ENCODE peak calls at places on chromosomes 16 and 17, in ten cellular contexts. B is effector memory CD8-positive, alpha-beta T cell; X is GM12878; Q is stimulated activated naive CD8-positive, alpha-beta T cell treated with anti-CD3 and anti-CD28 coated beads, Interleukin-15, amount 100 ng/mL, for 72 hours; T is left colon; M is K562; Y is CD8-positive, alpha-beta T cell; K is A549; R is sciatic nerve; C is aorta. V is an unnamed sample.

GRCh38 chr16:89476811-89477261 is 13.5 kb downstream of the ANKRD11 start:
- ATAC-seq in B (peak), X (peak), Q (peak), T (no peak), M (no peak), Y (peak), K (no peak), R (no peak), C (no peak), V (peak)

GRCh38 chr16:67443299-67443698 is 12.4 kb downstream of the HSD11B2 start:
- ATAC-seq in B (no peak), X (no peak), Q (no peak), T (no peak), M (no peak), Y (no peak), K (no peak), R (peak), C (peak), V (no peak)

GRCh38 chr17:35028531-35029262 is 34.8 kb downstream of the RFFL start:
- ATAC-seq in B (no peak), X (peak), Q (no peak), T (peak), M (peak), Y (no peak), K (peak), R (no peak), C (no peak), V (peak)

GRCh38 chr17:47276868-47277267 is 23.2 kb downstream of the ITGB3 start:
- ATAC-seq in B (no peak), X (no peak), Q (no peak), T (peak), M (no peak), Y (no peak), K (peak), R (peak), C (peak), V (no peak)

GRCh38 chr16:66844342-66845079 is at the start of gene CA7:
- ATAC-seq in B (no peak), X (no peak), Q (peak), T (peak), M (no peak), Y (peak), K (peak), R (no peak), C (no peak), V (no peak)

GRCh38 chr17:77824780-77825280 is 133.7 kb upstream of the TNRC6C start:
- ATAC-seq in B (no peak), X (no peak), Q (no peak), T (no peak), M (no peak), Y (no peak), K (no peak), R (no peak), C (no peak), V (no peak)

GRCh38 chr16:15735610-15736009 is 85.6 kb downstream of the NDE1 start:
- ATAC-seq in B (no peak), X (no peak), Q (no peak), T (no peak), M (no peak), Y (no peak), K (no peak), R (no peak), C (no peak), V (no peak)

GRCh38 chr17:40560592-40561293 is 4.5 kb downstream of the CCR7 start:
- ATAC-seq in B (peak), X (peak), Q (peak), T (no peak), M (peak), Y (peak), K (no peak), R (peak), C (peak), V (peak)

GRCh38 chr16:70708381-70709253 is 22.8 kb upstream of the MTSS2 start:
- ATAC-seq in B (no peak), X (no peak), Q (no peak), T (no peak), M (no peak), Y (no peak), K (no peak), R (no peak), C (no peak), V (no peak)

GRCh38 chr16:11152205-11152604 is 103.8 kb downstream of the SOCS1 start:
- ATAC-seq in B (no peak), X (no peak), Q (no peak), T (no peak), M (peak), Y (no peak), K (no peak), R (no peak), C (no peak), V (no peak)

GRCh38 chr17:68377771-68378201 is 79.5 kb downstream of the WIPI1 start:
- ATAC-seq in B (no peak), X (no peak), Q (no peak), T (no peak), M (no peak), Y (no peak), K (no peak), R (no peak), C (no peak), V (no peak)

GRCh38 chr17:48818361-48818841 is 1.4 kb upstream of the TTLL6 start:
- ATAC-seq in B (no peak), X (no peak), Q (no peak), T (no peak), M (no peak), Y (no peak), K (no peak), R (no peak), C (no peak), V (no peak)

GRCh38 chr17:66441012-66441703 is 138.7 kb downstream of the PRKCA start:
- ATAC-seq in B (no peak), X (peak), Q (no peak), T (no peak), M (no peak), Y (no peak), K (no peak), R (no peak), C (no peak), V (no peak)

GRCh38 chr16:87457724-87458423 is 35.0 kb downstream of the ZCCHC14 start:
- ATAC-seq in B (peak), X (peak), Q (peak), T (peak), M (no peak), Y (no peak), K (no peak), R (peak), C (no peak), V (peak)

GRCh38 chr16:77574867-77575619 is 140.2 kb upstream of the ADAMTS18 start:
- ATAC-seq in B (no peak), X (no peak), Q (no peak), T (no peak), M (no peak), Y (no peak), K (no peak), R (peak), C (peak), V (no peak)

GRCh38 chr16:55061126-55061525 is 130.5 kb downstream of the IRX5 start:
- ATAC-seq in B (no peak), X (no peak), Q (no peak), T (no peak), M (no peak), Y (no peak), K (no peak), R (no peak), C (no peak), V (no peak)

GRCh38 chr16:21666772-21667171 is 3.0 kb downstream of the OTOA start:
- ATAC-seq in B (no peak), X (no peak), Q (no peak), T (no peak), M (no peak), Y (no peak), K (no peak), R (no peak), C (no peak), V (no peak)

GRCh38 chr17:8119575-8120519 is 1.5 kb upstream of the ALOXE3 start:
- ATAC-seq in B (peak), X (peak), Q (peak), T (peak), M (peak), Y (peak), K (peak), R (peak), C (peak), V (peak)

GRCh38 chr17:4802228-4802627 is at the start of gene C17orf114:
- ATAC-seq in B (no peak), X (no peak), Q (no peak), T (no peak), M (no peak), Y (no peak), K (no peak), R (no peak), C (no peak), V (no peak)

GRCh38 chr16:8899709-8900317 is 17.7 kb downstream of the LITAFD start:
- ATAC-seq in B (no peak), X (peak), Q (no peak), T (no peak), M (no peak), Y (no peak), K (no peak), R (no peak), C (no peak), V (no peak)

GRCh38 chr17:49108318-49108717 is 24.3 kb upstream of the B4GALNT2 start:
- ATAC-seq in B (no peak), X (no peak), Q (no peak), T (no peak), M (no peak), Y (no peak), K (peak), R (no peak), C (no peak), V (no peak)

GRCh38 chr17:82909322-82909904 is 69.6 kb upstream of the ZNF750 start:
- ATAC-seq in B (peak), X (no peak), Q (peak), T (peak), M (peak), Y (peak), K (no peak), R (no peak), C (no peak), V (no peak)

GRCh38 chr17:72920513-72920912 is 172.0 kb downstream of the SLC39A11 start:
- ATAC-seq in B (no peak), X (no peak), Q (no peak), T (no peak), M (no peak), Y (no peak), K (no peak), R (no peak), C (no peak), V (no peak)

GRCh38 chr16:71854369-71854948 is 8.7 kb downstream of the ATXN1L start:
- ATAC-seq in B (no peak), X (no peak), Q (no peak), T (no peak), M (no peak), Y (no peak), K (no peak), R (no peak), C (no peak), V (no peak)

GRCh38 chr17:3571043-3571900 is 13.7 kb upstream of the TRPV3 start:
- ATAC-seq in B (no peak), X (no peak), Q (no peak), T (no peak), M (no peak), Y (no peak), K (no peak), R (no peak), C (peak), V (no peak)

GRCh38 chr16:17433577-17433960 is 37.2 kb downstream of the XYLT1 start:
- ATAC-seq in B (no peak), X (no peak), Q (no peak), T (no peak), M (no peak), Y (no peak), K (no peak), R (no peak), C (no peak), V (no peak)

GRCh38 chr17:29663155-29663554 is 40.4 kb upstream of the CORO6 start:
- ATAC-seq in B (no peak), X (no peak), Q (no peak), T (no peak), M (peak), Y (no peak), K (peak), R (peak), C (no peak), V (no peak)

GRCh38 chr17:7923290-7923628 is 6.4 kb downstream of the KCNAB3 start:
- ATAC-seq in B (no peak), X (no peak), Q (no peak), T (no peak), M (no peak), Y (no peak), K (no peak), R (no peak), C (no peak), V (no peak)

GRCh38 chr16:69417537-69418199 is 6.8 kb upstream of the CYB5B start:
- ATAC-seq in B (no peak), X (no peak), Q (no peak), T (peak), M (peak), Y (no peak), K (peak), R (no peak), C (peak), V (no peak)

GRCh38 chr16:88922826-88923410 is 54.1 kb downstream of the CBFA2T3 start:
- ATAC-seq in B (no peak), X (no peak), Q (no peak), T (no peak), M (no peak), Y (no peak), K (no peak), R (no peak), C (no peak), V (no peak)